ENCODE peak calls at places on chromosome 11, in nine cellular contexts. One of them, this sample, is unnamed.

GRCh38 chr11:95641506-95641905 is 148.1 kb downstream of the FAM76B start:
- DNase-seq in fibroblast of lung: no peak
- DNase-seq in neural progenitor cell: no peak
- DNase-seq in IMR-90: no peak
- DNase-seq in PC-9: no peak
- DNase-seq in K562: no peak
- DNase-seq in GM23338: no peak
- DNase-seq in MM.1S: peak; percentile 68
- DNase-seq in hepatocyte: no peak
- DNase-seq in this sample: no peak

GRCh38 chr11:126366064-126366822 is 10.8 kb downstream of the ST3GAL4 start:
- DNase-seq in GM23338: peak; percentile 43
- DNase-seq in fibroblast of lung: no peak
- DNase-seq in neural progenitor cell: no peak
- DNase-seq in hepatocyte: no peak
- DNase-seq in MM.1S: no peak
- DNase-seq in PC-9: peak; percentile 25
- DNase-seq in IMR-90: no peak
- DNase-seq in K562: no peak
- DNase-seq in this sample: peak; percentile 41

GRCh38 chr11:11502303-11502828 is 119.4 kb downstream of the GALNT18 start:
- DNase-seq in hepatocyte: peak; percentile 19
- DNase-seq in IMR-90: no peak
- DNase-seq in MM.1S: no peak
- DNase-seq in neural progenitor cell: no peak
- DNase-seq in GM23338: no peak
- DNase-seq in PC-9: no peak
- DNase-seq in fibroblast of lung: no peak
- DNase-seq in K562: no peak
- DNase-seq in this sample: no peak

GRCh38 chr11:65793625-65794400 is 7.0 kb downstream of the OVOL1 start:
- DNase-seq in hepatocyte: no peak
- DNase-seq in MM.1S: no peak
- DNase-seq in IMR-90: no peak
- DNase-seq in fibroblast of lung: no peak
- DNase-seq in K562: no peak
- DNase-seq in GM23338: no peak
- DNase-seq in PC-9: peak; percentile 33
- DNase-seq in neural progenitor cell: no peak
- DNase-seq in this sample: peak; percentile 72

GRCh38 chr11:105701098-105701497 is 91.2 kb downstream of the GRIA4 start:
- DNase-seq in PC-9: no peak
- DNase-seq in neural progenitor cell: no peak
- DNase-seq in MM.1S: no peak
- DNase-seq in GM23338: no peak
- DNase-seq in K562: no peak
- DNase-seq in IMR-90: no peak
- DNase-seq in hepatocyte: no peak
- DNase-seq in fibroblast of lung: no peak
- DNase-seq in this sample: no peak

GRCh38 chr11:11788067-11788710 is 53.6 kb upstream of the USP47 start:
- DNase-seq in fibroblast of lung: no peak
- DNase-seq in hepatocyte: no peak
- DNase-seq in neural progenitor cell: no peak
- DNase-seq in MM.1S: no peak
- DNase-seq in K562: no peak
- DNase-seq in PC-9: no peak
- DNase-seq in IMR-90: no peak
- DNase-seq in GM23338: no peak
- DNase-seq in this sample: no peak

GRCh38 chr11:113457784-113458183 is 17.4 kb downstream of the DRD2 start:
- DNase-seq in fibroblast of lung: no peak
- DNase-seq in GM23338: peak; percentile 36
- DNase-seq in neural progenitor cell: peak; percentile 71
- DNase-seq in PC-9: no peak
- DNase-seq in MM.1S: no peak
- DNase-seq in K562: no peak
- DNase-seq in hepatocyte: no peak
- DNase-seq in IMR-90: no peak
- DNase-seq in this sample: no peak

GRCh38 chr11:118448294-118448693 is 12.0 kb downstream of the KMT2A start:
- DNase-seq in MM.1S: no peak
- DNase-seq in neural progenitor cell: no peak
- DNase-seq in IMR-90: peak; percentile 49
- DNase-seq in hepatocyte: no peak
- DNase-seq in K562: no peak
- DNase-seq in fibroblast of lung: peak; percentile 35
- DNase-seq in GM23338: no peak
- DNase-seq in PC-9: no peak
- DNase-seq in this sample: no peak

GRCh38 chr11:64894812-64895452 is 16.5 kb upstream of the EHD1 start:
- DNase-seq in GM23338: no peak
- DNase-seq in hepatocyte: no peak
- DNase-seq in K562: no peak
- DNase-seq in IMR-90: no peak
- DNase-seq in MM.1S: no peak
- DNase-seq in neural progenitor cell: no peak
- DNase-seq in fibroblast of lung: no peak
- DNase-seq in PC-9: no peak
- DNase-seq in this sample: no peak

GRCh38 chr11:110077318-110077717 is 15.9 kb upstream of the ZC3H12C start:
- DNase-seq in GM23338: no peak
- DNase-seq in IMR-90: no peak
- DNase-seq in fibroblast of lung: no peak
- DNase-seq in neural progenitor cell: no peak
- DNase-seq in K562: no peak
- DNase-seq in MM.1S: no peak
- DNase-seq in hepatocyte: no peak
- DNase-seq in PC-9: no peak
- DNase-seq in this sample: no peak

GRCh38 chr11:106961518-106961917 is 56.8 kb downstream of the GUCY1A2 start:
- DNase-seq in GM23338: no peak
- DNase-seq in PC-9: peak; percentile 83
- DNase-seq in fibroblast of lung: peak; percentile 94
- DNase-seq in hepatocyte: no peak
- DNase-seq in K562: no peak
- DNase-seq in MM.1S: no peak
- DNase-seq in IMR-90: peak; percentile 72
- DNase-seq in neural progenitor cell: no peak
- DNase-seq in this sample: peak; percentile 3

GRCh38 chr11:92141159-92141558 is 83.5 kb upstream of the FAT3 start:
- DNase-seq in MM.1S: no peak
- DNase-seq in neural progenitor cell: no peak
- DNase-seq in fibroblast of lung: no peak
- DNase-seq in IMR-90: no peak
- DNase-seq in PC-9: peak; percentile 12
- DNase-seq in GM23338: no peak
- DNase-seq in K562: no peak
- DNase-seq in hepatocyte: no peak
- DNase-seq in this sample: peak; percentile 46

GRCh38 chr11:65112226-65112550 is 516 bp downstream of the TM7SF2 start:
- DNase-seq in MM.1S: no peak
- DNase-seq in IMR-90: no peak
- DNase-seq in fibroblast of lung: no peak
- DNase-seq in GM23338: peak; percentile 64
- DNase-seq in hepatocyte: no peak
- DNase-seq in PC-9: no peak
- DNase-seq in K562: no peak
- DNase-seq in neural progenitor cell: peak; percentile 65
- DNase-seq in this sample: no peak

GRCh38 chr11:89458646-89459045 is 32.5 kb downstream of the NOX4 start:
- DNase-seq in neural progenitor cell: no peak
- DNase-seq in hepatocyte: no peak
- DNase-seq in PC-9: no peak
- DNase-seq in K562: no peak
- DNase-seq in IMR-90: no peak
- DNase-seq in GM23338: no peak
- DNase-seq in MM.1S: no peak
- DNase-seq in fibroblast of lung: no peak
- DNase-seq in this sample: no peak

GRCh38 chr11:64711944-64712306 is 11.1 kb downstream of the NRXN2 start:
- DNase-seq in IMR-90: no peak
- DNase-seq in GM23338: peak; percentile 46
- DNase-seq in hepatocyte: no peak
- DNase-seq in K562: no peak
- DNase-seq in neural progenitor cell: no peak
- DNase-seq in PC-9: no peak
- DNase-seq in MM.1S: no peak
- DNase-seq in fibroblast of lung: no peak
- DNase-seq in this sample: peak; percentile 77

GRCh38 chr11:13215157-13215556 is 62.4 kb upstream of the BMAL1 start:
- DNase-seq in IMR-90: peak; percentile 95
- DNase-seq in PC-9: peak; percentile 74
- DNase-seq in MM.1S: no peak
- DNase-seq in neural progenitor cell: no peak
- DNase-seq in fibroblast of lung: peak; percentile 89
- DNase-seq in GM23338: no peak
- DNase-seq in K562: no peak
- DNase-seq in hepatocyte: no peak
- DNase-seq in this sample: no peak

GRCh38 chr11:119684361-119685072 is 44.5 kb downstream of the NECTIN1 start:
- DNase-seq in hepatocyte: peak; percentile 49
- DNase-seq in fibroblast of lung: peak; percentile 69
- DNase-seq in neural progenitor cell: no peak
- DNase-seq in K562: peak; percentile 28
- DNase-seq in MM.1S: peak; percentile 60
- DNase-seq in IMR-90: peak; percentile 75
- DNase-seq in GM23338: no peak
- DNase-seq in PC-9: peak; percentile 83
- DNase-seq in this sample: peak; percentile 98

GRCh38 chr11:111736191-111736590 is 30.0 kb downstream of the PPP2R1B start:
- DNase-seq in neural progenitor cell: no peak
- DNase-seq in MM.1S: no peak
- DNase-seq in GM23338: no peak
- DNase-seq in PC-9: no peak
- DNase-seq in fibroblast of lung: peak; percentile 75
- DNase-seq in IMR-90: peak; percentile 80
- DNase-seq in K562: no peak
- DNase-seq in hepatocyte: no peak
- DNase-seq in this sample: peak; percentile 61

GRCh38 chr11:2142300-2142759 is 3.1 kb upstream of the IGF2 start:
- DNase-seq in hepatocyte: no peak
- DNase-seq in IMR-90: peak; percentile 30
- DNase-seq in GM23338: no peak
- DNase-seq in PC-9: no peak
- DNase-seq in neural progenitor cell: no peak
- DNase-seq in MM.1S: no peak
- DNase-seq in fibroblast of lung: peak; percentile 48
- DNase-seq in K562: no peak
- DNase-seq in this sample: peak; percentile 98

GRCh38 chr11:118640332-118641154 is 33.1 kb downstream of the PHLDB1 start:
- DNase-seq in MM.1S: no peak
- DNase-seq in fibroblast of lung: no peak
- DNase-seq in IMR-90: no peak
- DNase-seq in neural progenitor cell: no peak
- DNase-seq in K562: no peak
- DNase-seq in hepatocyte: no peak
- DNase-seq in PC-9: no peak
- DNase-seq in GM23338: peak; percentile 11
- DNase-seq in this sample: no peak

DNA sequence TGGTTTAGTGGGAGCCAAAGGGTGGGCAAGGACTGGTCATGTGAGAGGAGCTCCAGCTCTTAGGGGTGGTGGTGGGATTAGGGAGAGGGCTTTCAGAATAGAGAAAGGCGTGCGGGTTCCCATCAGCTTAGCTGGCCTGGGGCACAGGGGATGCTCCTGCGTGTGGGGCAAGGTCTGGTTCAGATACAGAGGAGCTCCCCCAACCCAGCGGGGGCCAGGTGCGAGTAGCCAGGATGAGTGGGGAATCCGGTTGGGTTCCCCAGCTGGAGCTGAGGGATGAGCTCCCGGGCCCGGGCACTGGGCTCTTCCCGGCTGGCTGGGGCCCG is 579 bp downstream of the TMEM134 start:
- DNase-seq in neural progenitor cell: peak; percentile 57
- DNase-seq in PC-9: no peak
- DNase-seq in fibroblast of lung: no peak
- DNase-seq in hepatocyte: no peak
- DNase-seq in MM.1S: no peak
- DNase-seq in IMR-90: no peak
- DNase-seq in K562: no peak
- DNase-seq in GM23338: peak; percentile 58
- DNase-seq in this sample: no peak
- H2AFZ ChIP-seq in neural progenitor cell: no peak overlapping the region
- H2AFZ ChIP-seq in PC-9: peak overlapping the region; percentile 81
- H2AFZ ChIP-seq in fibroblast of lung: no peak overlapping the region
- H2AFZ ChIP-seq in hepatocyte: peak overlapping the region; percentile 82
- H2AFZ ChIP-seq in MM.1S: peak overlapping the region; percentile 74
- H2AFZ ChIP-seq in IMR-90: peak overlapping the region; percentile 98
- H2AFZ ChIP-seq in K562: peak overlapping the region; percentile 78
- H2AFZ ChIP-seq in GM23338: peak overlapping the region; percentile 78
- H2AFZ ChIP-seq in this sample: peak overlapping the region; percentile 74

GRCh38 chr11:115201121-115201792 is 303.0 kb downstream of the CADM1 start:
- DNase-seq in PC-9: no peak
- DNase-seq in GM23338: no peak
- DNase-seq in fibroblast of lung: peak; percentile 87
- DNase-seq in neural progenitor cell: no peak
- DNase-seq in K562: no peak
- DNase-seq in MM.1S: no peak
- DNase-seq in IMR-90: peak; percentile 89
- DNase-seq in hepatocyte: no peak
- DNase-seq in this sample: no peak
- H3K4me3 ChIP-seq in PC-9: no peak overlapping the region
- H3K4me3 ChIP-seq in GM23338: no peak overlapping the region
- H3K4me3 ChIP-seq in fibroblast of lung: no peak overlapping the region
- H3K4me3 ChIP-seq in neural progenitor cell: no peak overlapping the region
- H3K4me3 ChIP-seq in K562: no peak overlapping the region
- H3K4me3 ChIP-seq in MM.1S: no peak overlapping the region
- H3K4me3 ChIP-seq in IMR-90: no peak overlapping the region
- H3K4me3 ChIP-seq in hepatocyte: no peak overlapping the region
- H3K4me3 ChIP-seq in this sample: no peak overlapping the region

GRCh38 chr11:62502030-62502730 is 44.4 kb downstream of the AHNAK start:
- DNase-seq in hepatocyte: no peak
- DNase-seq in K562: no peak
- DNase-seq in MM.1S: no peak
- DNase-seq in PC-9: no peak
- DNase-seq in IMR-90: no peak
- DNase-seq in neural progenitor cell: no peak
- DNase-seq in fibroblast of lung: no peak
- DNase-seq in GM23338: no peak
- DNase-seq in this sample: no peak
- H2AFZ ChIP-seq in hepatocyte: no peak overlapping the region
- H2AFZ ChIP-seq in K562: peak overlapping the region; percentile 81
- H2AFZ ChIP-seq in MM.1S: no peak overlapping the region
- H2AFZ ChIP-seq in PC-9: no peak overlapping the region
- H2AFZ ChIP-seq in IMR-90: peak overlapping the region; percentile 40
- H2AFZ ChIP-seq in neural progenitor cell: peak overlapping the region; percentile 36
- H2AFZ ChIP-seq in fibroblast of lung: no peak overlapping the region
- H2AFZ ChIP-seq in GM23338: peak overlapping the region; percentile 87
- H2AFZ ChIP-seq in this sample: peak overlapping the region; percentile 58

GRCh38 chr11:82734120-82734479 is 436 bp upstream of the FAM181B start:
- DNase-seq in fibroblast of lung: no peak
- DNase-seq in hepatocyte: no peak
- DNase-seq in neural progenitor cell: no peak
- DNase-seq in PC-9: no peak
- DNase-seq in IMR-90: no peak
- DNase-seq in K562: no peak
- DNase-seq in GM23338: no peak
- DNase-seq in MM.1S: no peak
- DNase-seq in this sample: peak; percentile 48
- H3K4me3 ChIP-seq in fibroblast of lung: no peak overlapping the region
- H3K4me3 ChIP-seq in hepatocyte: no peak overlapping the region
- H3K4me3 ChIP-seq in neural progenitor cell: peak overlapping the region; percentile 59
- H3K4me3 ChIP-seq in PC-9: no peak overlapping the region
- H3K4me3 ChIP-seq in IMR-90: no peak overlapping the region
- H3K4me3 ChIP-seq in K562: peak overlapping the region; percentile 44
- H3K4me3 ChIP-seq in GM23338: peak overlapping the region; percentile 70
- H3K4me3 ChIP-seq in MM.1S: no peak overlapping the region
- H3K4me3 ChIP-seq in this sample: no peak overlapping the region

GRCh38 chr11:10371926-10372641 is 67.2 kb downstream of the ADM start:
- DNase-seq in IMR-90: no peak
- DNase-seq in PC-9: no peak
- DNase-seq in K562: no peak
- DNase-seq in fibroblast of lung: peak; percentile 11
- DNase-seq in hepatocyte: no peak
- DNase-seq in GM23338: no peak
- DNase-seq in neural progenitor cell: no peak
- DNase-seq in MM.1S: no peak
- DNase-seq in this sample: no peak
- H2AFZ ChIP-seq in IMR-90: no peak overlapping the region
- H2AFZ ChIP-seq in PC-9: no peak overlapping the region
- H2AFZ ChIP-seq in K562: no peak overlapping the region
- H2AFZ ChIP-seq in fibroblast of lung: no peak overlapping the region
- H2AFZ ChIP-seq in hepatocyte: no peak overlapping the region
- H2AFZ ChIP-seq in GM23338: no peak overlapping the region
- H2AFZ ChIP-seq in neural progenitor cell: no peak overlapping the region
- H2AFZ ChIP-seq in MM.1S: no peak overlapping the region
- H2AFZ ChIP-seq in this sample: no peak overlapping the region